ENCODE peak calls at places on chromosomes 5 and 9, in five cellular contexts. H is natural killer cell; E is neural crest cell; X is activated naive CD8-positive, alpha-beta T cell treated with anti-CD3 and anti-CD28 coated beads, Interleukin-2, amount 50 U/mL, for 24 hours; Y is HS-27A. A is an unnamed sample.

GRCh38 chr5:112165897-112166737 is 253.0 kb downstream of the EPB41L4A start:
- DNase-seq in H (no peak), E (no peak), X (no peak), Y (no peak), A (no peak)

GRCh38 chr9:109498195-109499060 is at the start of gene PTPN3:
- DNase-seq in H (no peak), E (no peak), X (no peak), Y (no peak), A (peak)

GRCh38 chr9:35690447-35691324 is 961 bp upstream of the TPM2 start:
- DNase-seq in H (peak), E (peak), X (peak), Y (no peak), A (peak)

GRCh38 chr5:31113101-31113500 is 80.4 kb upstream of the CDH6 start:
- DNase-seq in H (no peak), E (no peak), X (no peak), Y (peak), A (no peak)

GRCh38 chr5:34967540-34967939 is 38.2 kb downstream of the DNAJC21 start:
- DNase-seq in H (no peak), E (no peak), X (no peak), Y (no peak), A (no peak)

GRCh38 chr5:107519900-107520354 is 150.8 kb downstream of the EFNA5 start:
- DNase-seq in H (no peak), E (no peak), X (no peak), Y (no peak), A (peak)

GRCh38 chr5:136819526-136820302 is 454.4 kb upstream of the TRPC7 start:
- DNase-seq in H (no peak), E (no peak), X (no peak), Y (no peak), A (no peak)

GRCh38 chr5:33369470-33370134 is 71.2 kb upstream of the TARS1 start:
- DNase-seq in H (no peak), E (no peak), X (no peak), Y (no peak), A (no peak)

GRCh38 chr9:93122721-93123221 is 11.3 kb downstream of the NINJ1 start:
- DNase-seq in H (peak), E (no peak), X (no peak), Y (no peak), A (peak)

GRCh38 chr5:139850423-139851016 is 54.9 kb downstream of the PSD2 start:
- DNase-seq in H (no peak), E (no peak), X (no peak), Y (no peak), A (peak)

GRCh38 chr5:81827522-81827921 is 76.6 kb upstream of the SSBP2 start:
- DNase-seq in H (no peak), E (no peak), X (no peak), Y (no peak), A (peak)

GRCh38 chr5:59793000-59793399 is 100.5 kb downstream of the PDE4D start:
- DNase-seq in H (no peak), E (no peak), X (no peak), Y (no peak), A (no peak)

GRCh38 chr5:157961176-157961575 is 102.2 kb upstream of the CLINT1 start:
- DNase-seq in H (no peak), E (no peak), X (no peak), Y (no peak), A (no peak)

GRCh38 chr5:159242153-159242552 is 20.9 kb upstream of the UBLCP1 start:
- DNase-seq in H (no peak), E (no peak), X (no peak), Y (no peak), A (no peak)

GRCh38 chr9:1951446-1951845 is 63.7 kb upstream of the SMARCA2 start:
- DNase-seq in H (no peak), E (no peak), X (no peak), Y (no peak), A (no peak)

A was measured in osteoblast.